ENCODE peak calls at places on chromosomes 3 and 15, in six cellular contexts. Q is lower lobe of right lung; P is GM10248; Y is NCI-H345; W is activated gamma-delta T cell treated with anti-CD3 and anti-CD28 coated beads, Interleukin-2, amount 50 U/mL, for 16 hours; U is AG10803. J is an unnamed sample.

GRCh38 chr3:105780114-105780513 is 88.7 kb downstream of the CBLB start:
- DNase-seq in U (peak), W (no peak), P (no peak), Y (no peak), Q (no peak), J (no peak)

GRCh38 chr3:48847586-48848423 is at the start of gene PRKAR2A:
- DNase-seq in U (peak), P (peak), Q (peak), Y (peak), W (peak), J (peak)

GRCh38 chr3:139476348-139476747 is at the start of gene RBP2:
- DNase-seq in W (no peak), U (no peak), Y (no peak), Q (no peak), P (no peak), J (no peak)

GRCh38 chr3:158625881-158626280 is 18.4 kb upstream of the GFM1 start:
- DNase-seq in Q (no peak), W (no peak), P (no peak), Y (no peak), U (no peak), J (no peak)

GRCh38 chr3:63343674-63344073 is 65.6 kb downstream of the SYNPR start:
- DNase-seq in Q (peak), Y (peak), U (peak), W (no peak), P (no peak), J (peak)

GRCh38 chr3:38560284-38560683 is 64.1 kb downstream of the EXOG start:
- DNase-seq in W (no peak), Q (peak), P (no peak), Y (no peak), U (no peak), J (no peak)

GRCh38 chr15:82698711-82699345 is 10.8 kb downstream of the AP3B2 start:
- DNase-seq in Y (no peak), Q (no peak), W (no peak), P (no peak), U (no peak), J (no peak)

GRCh38 chr3:62669161-62669560 is 206.1 kb downstream of the CADPS start:
- DNase-seq in W (no peak), Q (no peak), P (no peak), Y (no peak), U (no peak), J (no peak)

GRCh38 chr15:91627473-91628309 is 225.8 kb upstream of the SLCO3A1 start:
- DNase-seq in Q (peak), U (peak), P (no peak), W (no peak), Y (no peak), J (no peak)

GRCh38 chr3:7568526-7569184 is 707.7 kb downstream of the GRM7 start:
- DNase-seq in Y (no peak), P (no peak), Q (no peak), U (no peak), W (no peak), J (no peak)

GRCh38 chr3:52537726-52538421 is 1.5 kb downstream of the UQCC5 start:
- DNase-seq in W (no peak), Q (no peak), P (no peak), U (no peak), Y (no peak), J (no peak)

GRCh38 chr15:69834756-69835155 is 263.0 kb downstream of the TLE3 start:
- DNase-seq in W (no peak), U (no peak), Y (no peak), P (no peak), Q (no peak), J (no peak)

GRCh38 chr3:16427309-16427965 is 86.1 kb downstream of the RFTN1 start:
- DNase-seq in Q (no peak), P (no peak), U (peak), W (no peak), Y (no peak), J (no peak)

GRCh38 chr3:196501316-196502064 is 2.1 kb downstream of the RNF168 start:
- DNase-seq in U (peak), Q (no peak), Y (peak), W (peak), P (no peak), J (no peak)

GRCh38 chr3:79041621-79042020 is 726.2 kb downstream of the ROBO1 start:
- DNase-seq in U (peak), W (no peak), Q (no peak), P (no peak), Y (no peak), J (no peak)

GRCh38 chr3:41265823-41266273 is 66.5 kb downstream of the CTNNB1 start:
- DNase-seq in Q (no peak), P (no peak), U (peak), W (no peak), Y (no peak), J (no peak)

GRCh38 chr3:71722693-71723092 is 2.5 kb downstream of the EIF4E3 start:
- DNase-seq in U (no peak), W (no peak), Y (no peak), P (no peak), Q (no peak), J (no peak)

GRCh38 chr15:73244333-73244732 is 124.4 kb downstream of the HCN4 start:
- DNase-seq in W (no peak), Y (no peak), U (no peak), Q (no peak), P (peak), J (peak)

GRCh38 chr15:50830477-50831354 is 65.2 kb upstream of the SPPL2A start:
- DNase-seq in Y (no peak), W (no peak), U (no peak), P (no peak), Q (no peak), J (no peak)

GRCh38 chr3:177731644-177732268 is 534.5 kb upstream of the TBL1XR1 start:
- DNase-seq in P (no peak), Q (no peak), Y (no peak), W (no peak), U (peak), J (no peak)

GRCh38 chr3:88032245-88032644 is 26.6 kb downstream of the CGGBP1 start:
- DNase-seq in Q (no peak), W (no peak), P (no peak), U (peak), Y (no peak), J (no peak)

GRCh38 chr3:160701490-160701889 is 24.5 kb downstream of the ARL14 start:
- DNase-seq in Y (no peak), W (no peak), Q (no peak), U (no peak), P (no peak), J (no peak)

GRCh38 chr3:133256787-133257483 is 142.9 kb upstream of the BFSP2 start:
- DNase-seq in P (peak), U (no peak), W (no peak), Q (no peak), Y (no peak), J (no peak)

GRCh38 chr15:85316244-85316934 is 64.0 kb upstream of the AKAP13 start:
- DNase-seq in Q (no peak), W (no peak), U (peak), P (no peak), Y (no peak), J (peak)

GRCh38 chr3:105062853-105063252 is 303.9 kb upstream of the ALCAM start:
- DNase-seq in Y (peak), W (no peak), P (no peak), Q (no peak), U (no peak), J (no peak)

J was measured in HCT116.